ENCODE peak calls at places on chromosomes 3 and 15, in ten cellular contexts. L is WERI-Rb-1, H is transverse colon, D is tibial nerve, T is epithelial cell of proximal tubule, B is trophoblast cell, O is dorsolateral prefrontal cortex, Z is lower lobe of right lung, G is body of pancreas, V is neuronal stem cell. F is an unnamed sample.

GRCh38 chr15:92073044-92073785 is 219.7 kb downstream of the SLCO3A1 start:
- DNase-seq in L (no peak), H (no peak), D (no peak), T (no peak), B (no peak), O (no peak), Z (no peak), G (no peak), V (no peak), F (no peak)

GRCh38 chr3:58989173-58989572 is 60.7 kb downstream of the CFAP20DC start:
- DNase-seq in L (no peak), H (no peak), D (no peak), T (no peak), B (no peak), O (no peak), Z (no peak), G (no peak), V (no peak), F (no peak)

GRCh38 chr3:38497026-38497425 is 886 bp downstream of the EXOG start:
- DNase-seq in L (no peak), H (no peak), D (no peak), T (no peak), B (no peak), O (no peak), Z (no peak), G (no peak), V (no peak), F (no peak)

GRCh38 chr3:20846792-20847191 is 660.8 kb upstream of the SGO1 start:
- DNase-seq in L (no peak), H (no peak), D (no peak), T (no peak), B (no peak), O (no peak), Z (no peak), G (no peak), V (no peak), F (no peak)

GRCh38 chr3:110973263-110973895 is 98.2 kb upstream of the NECTIN3 start:
- DNase-seq in L (no peak), H (no peak), D (no peak), T (no peak), B (no peak), O (no peak), Z (no peak), G (no peak), V (no peak), F (no peak)

GRCh38 chr3:39447637-39448483 is 19.6 kb upstream of the MOBP start:
- DNase-seq in L (peak), H (peak), D (peak), T (peak), B (peak), O (peak), Z (no peak), G (peak), V (peak), F (peak)

GRCh38 chr15:71496336-71496955 is 313.9 kb upstream of the NR2E3 start:
- DNase-seq in L (no peak), H (no peak), D (no peak), T (no peak), B (no peak), O (no peak), Z (no peak), G (no peak), V (no peak), F (no peak)

GRCh38 chr3:187618732-187619131 is 51.5 kb downstream of the SST start:
- DNase-seq in L (no peak), H (no peak), D (no peak), T (no peak), B (no peak), O (no peak), Z (no peak), G (no peak), V (no peak), F (no peak)

GRCh38 chr3:169085827-169086226 is 577.7 kb downstream of the MECOM start:
- DNase-seq in L (no peak), H (no peak), D (no peak), T (peak), B (peak), O (no peak), Z (no peak), G (no peak), V (no peak), F (no peak)

GRCh38 chr3:162489853-162490252 is 993.2 kb downstream of the OTOL1 start:
- DNase-seq in L (no peak), H (no peak), D (no peak), T (no peak), B (peak), O (no peak), Z (no peak), G (no peak), V (no peak), F (no peak)

GRCh38 chr3:99503350-99503749 is 135.0 kb upstream of the COL8A1 start:
- DNase-seq in L (no peak), H (no peak), D (no peak), T (no peak), B (no peak), O (no peak), Z (no peak), G (no peak), V (no peak), F (peak)

GRCh38 chr3:191316876-191317603 is 12.2 kb upstream of the CCDC50 start:
- DNase-seq in L (no peak), H (no peak), D (no peak), T (no peak), B (no peak), O (no peak), Z (no peak), G (no peak), V (no peak), F (no peak)

GRCh38 chr3:69855436-69856162 is 116.3 kb downstream of the MITF start:
- DNase-seq in L (no peak), H (no peak), D (no peak), T (no peak), B (peak), O (no peak), Z (no peak), G (peak), V (no peak), F (no peak)

GRCh38 chr3:194586839-194587238 is 46.4 kb downstream of the TMEM44 start:
- DNase-seq in L (no peak), H (no peak), D (no peak), T (no peak), B (peak), O (no peak), Z (no peak), G (no peak), V (no peak), F (no peak)

GRCh38 chr3:86951343-86951742 is 39.6 kb downstream of the VGLL3 start:
- DNase-seq in L (no peak), H (no peak), D (no peak), T (no peak), B (peak), O (no peak), Z (no peak), G (no peak), V (no peak), F (no peak)

GRCh38 chr3:158539414-158540014 is 31.5 kb upstream of the MLF1 start:
- DNase-seq in L (peak), H (peak), D (no peak), T (no peak), B (peak), O (no peak), Z (no peak), G (peak), V (peak), F (no peak)

GRCh38 chr15:66008920-66009572 is 139.8 kb downstream of the RAB11A start:
- DNase-seq in L (no peak), H (peak), D (no peak), T (peak), B (no peak), O (no peak), Z (no peak), G (no peak), V (no peak), F (no peak)

GRCh38 chr3:111547645-111548044 is 5.6 kb downstream of the CD96 start:
- DNase-seq in L (no peak), H (peak), D (no peak), T (no peak), B (no peak), O (no peak), Z (no peak), G (no peak), V (no peak), F (no peak)

GRCh38 chr3:197242784-197243432 is 55.5 kb downstream of the DLG1 start:
- DNase-seq in L (no peak), H (no peak), D (no peak), T (no peak), B (peak), O (no peak), Z (no peak), G (no peak), V (no peak), F (no peak)

GRCh38 chr3:27458929-27459328 is 25.3 kb downstream of the SLC4A7 start:
- DNase-seq in L (no peak), H (no peak), D (no peak), T (no peak), B (no peak), O (no peak), Z (no peak), G (no peak), V (no peak), F (no peak)

GRCh38 chr15:60004846-60005351 is 788 bp downstream of the FOXB1 start:
- DNase-seq in L (peak), H (no peak), D (no peak), T (no peak), B (peak), O (no peak), Z (peak), G (no peak), V (peak), F (no peak)

GRCh38 chr3:6781103-6781502 is 79.8 kb upstream of the GRM7 start:
- DNase-seq in L (no peak), H (no peak), D (no peak), T (no peak), B (no peak), O (no peak), Z (no peak), G (no peak), V (no peak), F (no peak)

GRCh38 chr15:48025118-48025517 is 95.7 kb upstream of the SLC24A5 start:
- DNase-seq in L (no peak), H (no peak), D (no peak), T (no peak), B (peak), O (no peak), Z (no peak), G (no peak), V (no peak), F (no peak)

GRCh38 chr15:84976746-84977345 is 4.8 kb upstream of the PDE8A start:
- DNase-seq in L (no peak), H (no peak), D (no peak), T (peak), B (no peak), O (no peak), Z (no peak), G (no peak), V (no peak), F (no peak)

GRCh38 chr3:155805204-155805801 is 775 bp downstream of the C3orf33 start:
- DNase-seq in L (no peak), H (peak), D (no peak), T (no peak), B (peak), O (no peak), Z (peak), G (peak), V (no peak), F (no peak)

GRCh38 chr3:87287025-87287424 is 10.6 kb upstream of the POU1F1 start:
- DNase-seq in L (no peak), H (no peak), D (no peak), T (peak), B (no peak), O (no peak), Z (no peak), G (no peak), V (no peak), F (no peak)

GRCh38 chr3:190378240-190378891 is 9.6 kb upstream of the CLDN16 start:
- DNase-seq in L (no peak), H (no peak), D (no peak), T (peak), B (no peak), O (no peak), Z (no peak), G (no peak), V (no peak), F (no peak)

GRCh38 chr3:194739498-194740284 is 54.0 kb downstream of the FAM43A start:
- DNase-seq in L (no peak), H (no peak), D (no peak), T (no peak), B (no peak), O (no peak), Z (no peak), G (no peak), V (no peak), F (no peak)

GRCh38 chr3:195746346-195746745 is 25.6 kb downstream of the MUC20 start:
- DNase-seq in L (no peak), H (no peak), D (no peak), T (no peak), B (no peak), O (no peak), Z (peak), G (no peak), V (no peak), F (no peak)

GRCh38 chr15:69394556-69395282 is 19.4 kb upstream of the KIF23 start:
- DNase-seq in L (peak), H (peak), D (peak), T (no peak), B (peak), O (peak), Z (peak), G (peak), V (peak), F (peak)

GRCh38 chr3:163138258-163138657 is 1641.7 kb downstream of the OTOL1 start:
- DNase-seq in L (no peak), H (no peak), D (no peak), T (no peak), B (no peak), O (no peak), Z (no peak), G (no peak), V (no peak), F (no peak)

GRCh38 chr3:36032180-36032895 is 348.0 kb upstream of the STAC start:
- DNase-seq in L (peak), H (no peak), D (no peak), T (no peak), B (no peak), O (no peak), Z (no peak), G (no peak), V (no peak), F (no peak)

GRCh38 chr15:52292780-52293392 is 2.7 kb downstream of the MYO5C start:
- DNase-seq in L (no peak), H (no peak), D (no peak), T (no peak), B (no peak), O (no peak), Z (no peak), G (peak), V (no peak), F (no peak)

GRCh38 chr15:52290800-52291199 is 4.8 kb downstream of the MYO5C start:
- DNase-seq in L (no peak), H (no peak), D (no peak), T (peak), B (no peak), O (no peak), Z (no peak), G (no peak), V (no peak), F (no peak)

GRCh38 chr15:52294881-52295420 is 653 bp downstream of the MYO5C start:
- DNase-seq in L (no peak), H (no peak), D (no peak), T (no peak), B (no peak), O (no peak), Z (no peak), G (peak), V (no peak), F (no peak)

GRCh38 chr15:52291204-52291603 is 4.4 kb downstream of the MYO5C start:
- DNase-seq in L (no peak), H (no peak), D (no peak), T (no peak), B (no peak), O (no peak), Z (no peak), G (no peak), V (no peak), F (no peak)

GRCh38 chr15:52295421-52295991 is at the start of gene MYO5C:
- DNase-seq in L (peak), H (peak), D (peak), T (no peak), B (peak), O (no peak), Z (peak), G (peak), V (peak), F (peak)
- H3K4me3 ChIP-seq in L (peak), H (peak), D (peak), T (peak), B (peak), O (peak), Z (peak), G (peak), V (peak), F (peak)

GRCh38 chr3:52205727-52206372 is 7.9 kb downstream of the ALAS1 start:
- DNase-seq in L (no peak), H (no peak), D (no peak), T (no peak), B (no peak), O (no peak), Z (no peak), G (no peak), V (no peak), F (no peak)

GRCh38 chr3:52200981-52201679 is 3.2 kb downstream of the ALAS1 start:
- DNase-seq in L (no peak), H (no peak), D (no peak), T (no peak), B (peak), O (no peak), Z (no peak), G (no peak), V (no peak), F (no peak)

GRCh38 chr3:52203701-52204100 is 5.7 kb downstream of the ALAS1 start:
- DNase-seq in L (no peak), H (no peak), D (no peak), T (no peak), B (no peak), O (no peak), Z (no peak), G (no peak), V (no peak), F (no peak)

GRCh38 chr3:52202384-52203077 is 4.6 kb downstream of the ALAS1 start:
- DNase-seq in L (no peak), H (no peak), D (no peak), T (no peak), B (peak), O (no peak), Z (no peak), G (no peak), V (no peak), F (no peak)

DNA sequence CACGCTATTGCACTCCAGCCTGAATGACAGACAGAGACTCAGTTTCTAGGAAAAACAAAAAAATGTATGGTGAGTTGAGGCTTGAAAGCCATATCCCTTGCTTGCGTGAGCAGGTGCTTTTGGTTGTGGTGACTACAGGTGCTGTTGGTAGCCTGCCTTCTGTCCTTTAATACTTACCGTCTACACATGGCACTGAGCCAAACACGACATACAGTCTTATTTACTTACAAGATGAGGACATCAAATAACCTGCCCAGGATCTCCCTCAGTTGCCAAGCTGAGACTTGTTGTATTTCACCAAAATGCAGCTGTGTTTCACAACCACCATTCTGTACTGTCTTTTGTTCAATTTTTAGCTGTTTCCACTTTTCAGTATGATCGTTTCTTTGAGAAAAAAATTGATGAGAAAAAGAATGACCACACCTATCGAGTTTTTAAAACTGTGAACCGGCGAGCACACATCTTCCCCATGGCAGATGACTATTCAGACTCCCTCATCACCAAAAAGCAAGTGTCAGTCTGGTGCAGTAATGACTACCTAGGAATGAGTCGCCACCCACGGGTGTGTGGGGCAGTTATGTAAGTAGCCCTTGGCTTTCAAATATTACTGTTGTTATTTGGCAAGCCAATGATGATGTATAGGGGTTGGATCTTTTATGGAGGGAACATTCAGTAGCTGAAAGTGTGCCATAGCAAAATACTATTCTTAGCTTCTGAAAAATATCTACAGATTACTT is 6.5 kb downstream of the ALAS1 start:
- DNase-seq in L (no peak), H (peak), D (no peak), T (no peak), B (no peak), O (no peak), Z (no peak), G (peak), V (no peak), F (no peak)
- H3K4me3 ChIP-seq in L (no peak), H (no peak), D (no peak), T (no peak), B (no peak), O (no peak), Z (no peak), G (no peak), V (no peak), F (no peak)

DNA sequence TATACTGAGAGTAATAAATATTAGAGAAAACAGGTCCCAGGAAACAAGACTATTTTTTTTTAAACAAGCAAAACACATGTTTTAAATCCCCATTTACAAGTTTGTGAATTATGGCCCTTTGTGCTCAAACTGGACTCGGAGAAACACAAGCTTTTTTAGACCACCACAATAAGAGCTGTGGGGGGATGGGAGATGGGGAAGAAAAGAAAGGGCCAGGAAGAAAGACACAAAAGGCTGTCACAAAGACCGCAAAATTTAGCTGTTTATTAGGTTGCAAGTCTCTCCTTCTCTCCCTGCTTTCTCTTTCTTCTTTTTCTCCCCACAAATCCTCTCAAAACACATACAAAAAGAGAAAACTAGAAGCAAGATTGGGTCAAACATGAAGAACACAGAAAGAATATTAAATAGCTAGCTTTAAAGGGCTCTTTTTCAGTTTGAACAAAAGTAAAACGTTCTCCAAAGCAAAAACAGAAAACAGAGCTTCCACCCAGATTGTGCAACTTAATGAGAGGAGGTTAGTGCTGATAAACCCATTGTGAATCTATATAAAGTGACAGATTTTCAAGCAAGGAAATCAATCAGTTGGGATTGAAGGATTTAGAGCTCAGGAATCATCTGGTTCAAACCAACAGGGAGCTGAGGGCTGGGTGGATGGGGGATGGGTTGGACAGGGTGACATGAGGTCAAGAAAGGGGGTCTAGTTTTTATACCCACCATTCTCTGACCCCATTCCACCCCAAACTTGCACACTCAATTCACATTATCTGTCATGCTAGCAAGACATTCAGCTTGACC is 87.3 kb downstream of the DHX30 start:
- DNase-seq in L (peak), H (no peak), D (no peak), T (no peak), B (no peak), O (no peak), Z (no peak), G (no peak), V (peak), F (no peak)
- H3K4me3 ChIP-seq in L (peak), H (no peak), D (no peak), T (no peak), B (no peak), O (peak), Z (no peak), G (no peak), V (no peak), F (no peak)

GRCh38 chr3:186511245-186511644 is 32.9 kb downstream of the CRYGS start:
- DNase-seq in L (no peak), H (no peak), D (no peak), T (no peak), B (no peak), O (no peak), Z (no peak), G (no peak), V (no peak), F (no peak)

GRCh38 chr3:186506846-186507245 is 37.3 kb downstream of the CRYGS start:
- DNase-seq in L (no peak), H (no peak), D (no peak), T (no peak), B (no peak), O (no peak), Z (no peak), G (no peak), V (no peak), F (no peak)

GRCh38 chr3:186510374-186511079 is 33.7 kb downstream of the CRYGS start:
- DNase-seq in L (no peak), H (no peak), D (no peak), T (no peak), B (no peak), O (no peak), Z (no peak), G (no peak), V (no peak), F (no peak)

GRCh38 chr3:186511702-186512101 is 32.5 kb downstream of the CRYGS start:
- DNase-seq in L (no peak), H (no peak), D (no peak), T (no peak), B (no peak), O (no peak), Z (no peak), G (no peak), V (no peak), F (no peak)

DNA sequence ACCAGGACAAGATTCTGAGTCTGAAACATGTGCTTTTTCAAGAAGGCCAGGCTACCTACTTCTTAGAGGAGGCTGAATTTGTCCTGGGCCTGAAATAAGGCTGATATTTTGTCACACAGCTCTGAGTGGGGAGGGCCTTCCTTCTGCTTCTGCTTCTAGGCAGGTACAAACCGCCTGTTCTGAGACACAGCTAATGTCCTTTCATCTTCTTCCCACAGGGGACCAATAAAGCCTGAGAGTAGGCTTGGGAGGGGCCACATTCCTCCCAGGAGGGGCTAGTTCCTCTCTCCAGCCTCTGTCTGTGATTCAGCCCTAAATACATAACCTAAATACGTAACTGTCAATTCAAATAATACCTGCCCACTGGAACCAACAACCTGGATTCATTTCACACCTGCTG is 34.8 kb downstream of the CRYGS start:
- DNase-seq in L (no peak), H (no peak), D (no peak), T (no peak), B (no peak), O (no peak), Z (no peak), G (no peak), V (no peak), F (no peak)
- H3K4me3 ChIP-seq in L (no peak), H (no peak), D (no peak), T (no peak), B (no peak), O (no peak), Z (no peak), G (no peak), V (no peak), F (no peak)

F was measured in ovary.